ENCODE peak calls at places on chromosome 7, in nine cellular contexts. One of them, this sample, is unnamed.

GRCh38 chr7:148306759-148307158 is 283.8 kb upstream of the C7orf33 start:
- DNase-seq in stimulated activated naive CD8-positive, alpha-beta T cell treated with anti-CD3 and anti-CD28 coated beads, Interleukin-15, amount 100 ng/mL, for 72 hours: no peak
- DNase-seq in GM13976: peak; percentile 43
- DNase-seq in nucleus accumbens: no peak
- DNase-seq in stimulated activated CD4-positive, alpha-beta T cell treated with anti-CD3 and anti-CD28 coated beads, Interleukin-12 subunit alpha, Interleukin-12 subunit beta, amount 100 ng/mL, for 48 hours: no peak
- DNase-seq in D341Med: no peak
- DNase-seq in GM04504: no peak
- DNase-seq in globus pallidus: no peak
- DNase-seq in CD4-positive, alpha-beta T cell: no peak
- DNase-seq in this sample: no peak

GRCh38 chr7:47420117-47420780 is 161.7 kb downstream of the TNS3 start:
- DNase-seq in stimulated activated naive CD8-positive, alpha-beta T cell treated with anti-CD3 and anti-CD28 coated beads, Interleukin-15, amount 100 ng/mL, for 72 hours: no peak
- DNase-seq in GM13976: no peak
- DNase-seq in nucleus accumbens: no peak
- DNase-seq in stimulated activated CD4-positive, alpha-beta T cell treated with anti-CD3 and anti-CD28 coated beads, Interleukin-12 subunit alpha, Interleukin-12 subunit beta, amount 100 ng/mL, for 48 hours: no peak
- DNase-seq in D341Med: no peak
- DNase-seq in GM04504: no peak
- DNase-seq in globus pallidus: no peak
- DNase-seq in CD4-positive, alpha-beta T cell: no peak
- DNase-seq in this sample: no peak

GRCh38 chr7:38169862-38170261 is 8.2 kb upstream of the STARD3NL start:
- DNase-seq in stimulated activated naive CD8-positive, alpha-beta T cell treated with anti-CD3 and anti-CD28 coated beads, Interleukin-15, amount 100 ng/mL, for 72 hours: no peak
- DNase-seq in GM13976: no peak
- DNase-seq in nucleus accumbens: no peak
- DNase-seq in stimulated activated CD4-positive, alpha-beta T cell treated with anti-CD3 and anti-CD28 coated beads, Interleukin-12 subunit alpha, Interleukin-12 subunit beta, amount 100 ng/mL, for 48 hours: no peak
- DNase-seq in D341Med: no peak
- DNase-seq in GM04504: peak; percentile 79
- DNase-seq in globus pallidus: no peak
- DNase-seq in CD4-positive, alpha-beta T cell: no peak
- DNase-seq in this sample: no peak

GRCh38 chr7:27147211-27148030 is at the start of gene HOXA6:
- DNase-seq in stimulated activated naive CD8-positive, alpha-beta T cell treated with anti-CD3 and anti-CD28 coated beads, Interleukin-15, amount 100 ng/mL, for 72 hours: no peak
- DNase-seq in GM13976: no peak
- DNase-seq in nucleus accumbens: no peak
- DNase-seq in stimulated activated CD4-positive, alpha-beta T cell treated with anti-CD3 and anti-CD28 coated beads, Interleukin-12 subunit alpha, Interleukin-12 subunit beta, amount 100 ng/mL, for 48 hours: no peak
- DNase-seq in D341Med: peak; percentile 37
- DNase-seq in GM04504: no peak
- DNase-seq in globus pallidus: no peak
- DNase-seq in CD4-positive, alpha-beta T cell: no peak
- DNase-seq in this sample: no peak

GRCh38 chr7:24877790-24878311 is 102.1 kb downstream of the OSBPL3 start:
- DNase-seq in stimulated activated naive CD8-positive, alpha-beta T cell treated with anti-CD3 and anti-CD28 coated beads, Interleukin-15, amount 100 ng/mL, for 72 hours: peak; percentile 13
- DNase-seq in GM13976: no peak
- DNase-seq in nucleus accumbens: peak; percentile 9
- DNase-seq in stimulated activated CD4-positive, alpha-beta T cell treated with anti-CD3 and anti-CD28 coated beads, Interleukin-12 subunit alpha, Interleukin-12 subunit beta, amount 100 ng/mL, for 48 hours: peak; percentile 13
- DNase-seq in D341Med: no peak
- DNase-seq in GM04504: peak; percentile 26
- DNase-seq in globus pallidus: peak; percentile 26
- DNase-seq in CD4-positive, alpha-beta T cell: no peak
- DNase-seq in this sample: peak; percentile 79

GRCh38 chr7:22732556-22733126 is 5.6 kb downstream of the IL6 start:
- DNase-seq in stimulated activated naive CD8-positive, alpha-beta T cell treated with anti-CD3 and anti-CD28 coated beads, Interleukin-15, amount 100 ng/mL, for 72 hours: no peak
- DNase-seq in GM13976: no peak
- DNase-seq in nucleus accumbens: no peak
- DNase-seq in stimulated activated CD4-positive, alpha-beta T cell treated with anti-CD3 and anti-CD28 coated beads, Interleukin-12 subunit alpha, Interleukin-12 subunit beta, amount 100 ng/mL, for 48 hours: no peak
- DNase-seq in D341Med: no peak
- DNase-seq in GM04504: no peak
- DNase-seq in globus pallidus: no peak
- DNase-seq in CD4-positive, alpha-beta T cell: no peak
- DNase-seq in this sample: no peak

GRCh38 chr7:110557-111232 is 81.7 kb upstream of the FAM20C start:
- DNase-seq in stimulated activated naive CD8-positive, alpha-beta T cell treated with anti-CD3 and anti-CD28 coated beads, Interleukin-15, amount 100 ng/mL, for 72 hours: no peak
- DNase-seq in GM13976: no peak
- DNase-seq in nucleus accumbens: no peak
- DNase-seq in stimulated activated CD4-positive, alpha-beta T cell treated with anti-CD3 and anti-CD28 coated beads, Interleukin-12 subunit alpha, Interleukin-12 subunit beta, amount 100 ng/mL, for 48 hours: no peak
- DNase-seq in D341Med: no peak
- DNase-seq in GM04504: no peak
- DNase-seq in globus pallidus: no peak
- DNase-seq in CD4-positive, alpha-beta T cell: no peak
- DNase-seq in this sample: no peak

GRCh38 chr7:100396421-100396982 is 23.2 kb downstream of the PILRA start:
- DNase-seq in stimulated activated naive CD8-positive, alpha-beta T cell treated with anti-CD3 and anti-CD28 coated beads, Interleukin-15, amount 100 ng/mL, for 72 hours: peak; percentile 53
- DNase-seq in GM13976: peak; percentile 75
- DNase-seq in nucleus accumbens: no peak
- DNase-seq in stimulated activated CD4-positive, alpha-beta T cell treated with anti-CD3 and anti-CD28 coated beads, Interleukin-12 subunit alpha, Interleukin-12 subunit beta, amount 100 ng/mL, for 48 hours: peak; percentile 40
- DNase-seq in D341Med: no peak
- DNase-seq in GM04504: no peak
- DNase-seq in globus pallidus: no peak
- DNase-seq in CD4-positive, alpha-beta T cell: no peak
- DNase-seq in this sample: no peak

GRCh38 chr7:88361357-88361756 is 54.7 kb upstream of the STEAP4 start:
- DNase-seq in stimulated activated naive CD8-positive, alpha-beta T cell treated with anti-CD3 and anti-CD28 coated beads, Interleukin-15, amount 100 ng/mL, for 72 hours: no peak
- DNase-seq in GM13976: no peak
- DNase-seq in nucleus accumbens: no peak
- DNase-seq in stimulated activated CD4-positive, alpha-beta T cell treated with anti-CD3 and anti-CD28 coated beads, Interleukin-12 subunit alpha, Interleukin-12 subunit beta, amount 100 ng/mL, for 48 hours: no peak
- DNase-seq in D341Med: no peak
- DNase-seq in GM04504: no peak
- DNase-seq in globus pallidus: no peak
- DNase-seq in CD4-positive, alpha-beta T cell: no peak
- DNase-seq in this sample: no peak

GRCh38 chr7:3408814-3409595 is 108.0 kb downstream of the SDK1 start:
- DNase-seq in stimulated activated naive CD8-positive, alpha-beta T cell treated with anti-CD3 and anti-CD28 coated beads, Interleukin-15, amount 100 ng/mL, for 72 hours: no peak
- DNase-seq in GM13976: no peak
- DNase-seq in nucleus accumbens: no peak
- DNase-seq in stimulated activated CD4-positive, alpha-beta T cell treated with anti-CD3 and anti-CD28 coated beads, Interleukin-12 subunit alpha, Interleukin-12 subunit beta, amount 100 ng/mL, for 48 hours: no peak
- DNase-seq in D341Med: no peak
- DNase-seq in GM04504: no peak
- DNase-seq in globus pallidus: no peak
- DNase-seq in CD4-positive, alpha-beta T cell: no peak
- DNase-seq in this sample: no peak

GRCh38 chr7:11471255-11471654 is 360.7 kb downstream of the THSD7A start:
- DNase-seq in stimulated activated naive CD8-positive, alpha-beta T cell treated with anti-CD3 and anti-CD28 coated beads, Interleukin-15, amount 100 ng/mL, for 72 hours: no peak
- DNase-seq in GM13976: no peak
- DNase-seq in nucleus accumbens: no peak
- DNase-seq in stimulated activated CD4-positive, alpha-beta T cell treated with anti-CD3 and anti-CD28 coated beads, Interleukin-12 subunit alpha, Interleukin-12 subunit beta, amount 100 ng/mL, for 48 hours: no peak
- DNase-seq in D341Med: no peak
- DNase-seq in GM04504: no peak
- DNase-seq in globus pallidus: no peak
- DNase-seq in CD4-positive, alpha-beta T cell: no peak
- DNase-seq in this sample: no peak

GRCh38 chr7:130921391-130922180 is 187.6 kb upstream of the KLF14 start:
- DNase-seq in stimulated activated naive CD8-positive, alpha-beta T cell treated with anti-CD3 and anti-CD28 coated beads, Interleukin-15, amount 100 ng/mL, for 72 hours: no peak
- DNase-seq in GM13976: no peak
- DNase-seq in nucleus accumbens: peak; percentile 55
- DNase-seq in stimulated activated CD4-positive, alpha-beta T cell treated with anti-CD3 and anti-CD28 coated beads, Interleukin-12 subunit alpha, Interleukin-12 subunit beta, amount 100 ng/mL, for 48 hours: no peak
- DNase-seq in D341Med: no peak
- DNase-seq in GM04504: no peak
- DNase-seq in globus pallidus: peak; percentile 90
- DNase-seq in CD4-positive, alpha-beta T cell: no peak
- DNase-seq in this sample: peak; percentile 91

GRCh38 chr7:140940866-140941265 is 16.1 kb upstream of the BRAF start:
- DNase-seq in stimulated activated naive CD8-positive, alpha-beta T cell treated with anti-CD3 and anti-CD28 coated beads, Interleukin-15, amount 100 ng/mL, for 72 hours: no peak
- DNase-seq in GM13976: no peak
- DNase-seq in nucleus accumbens: no peak
- DNase-seq in stimulated activated CD4-positive, alpha-beta T cell treated with anti-CD3 and anti-CD28 coated beads, Interleukin-12 subunit alpha, Interleukin-12 subunit beta, amount 100 ng/mL, for 48 hours: no peak
- DNase-seq in D341Med: no peak
- DNase-seq in GM04504: no peak
- DNase-seq in globus pallidus: no peak
- DNase-seq in CD4-positive, alpha-beta T cell: no peak
- DNase-seq in this sample: no peak

GRCh38 chr7:106652092-106652491 is 8.9 kb downstream of the CCDC71L start:
- DNase-seq in stimulated activated naive CD8-positive, alpha-beta T cell treated with anti-CD3 and anti-CD28 coated beads, Interleukin-15, amount 100 ng/mL, for 72 hours: no peak
- DNase-seq in GM13976: no peak
- DNase-seq in nucleus accumbens: no peak
- DNase-seq in stimulated activated CD4-positive, alpha-beta T cell treated with anti-CD3 and anti-CD28 coated beads, Interleukin-12 subunit alpha, Interleukin-12 subunit beta, amount 100 ng/mL, for 48 hours: no peak
- DNase-seq in D341Med: no peak
- DNase-seq in GM04504: no peak
- DNase-seq in globus pallidus: no peak
- DNase-seq in CD4-positive, alpha-beta T cell: no peak
- DNase-seq in this sample: no peak

GRCh38 chr7:151376218-151376902 is 33.5 kb downstream of the WDR86 start:
- DNase-seq in stimulated activated naive CD8-positive, alpha-beta T cell treated with anti-CD3 and anti-CD28 coated beads, Interleukin-15, amount 100 ng/mL, for 72 hours: no peak
- DNase-seq in GM13976: peak; percentile 20
- DNase-seq in nucleus accumbens: no peak
- DNase-seq in stimulated activated CD4-positive, alpha-beta T cell treated with anti-CD3 and anti-CD28 coated beads, Interleukin-12 subunit alpha, Interleukin-12 subunit beta, amount 100 ng/mL, for 48 hours: no peak
- DNase-seq in D341Med: no peak
- DNase-seq in GM04504: no peak
- DNase-seq in globus pallidus: no peak
- DNase-seq in CD4-positive, alpha-beta T cell: no peak
- DNase-seq in this sample: no peak

GRCh38 chr7:10237306-10237705 is 736.4 kb upstream of the PHF14 start:
- DNase-seq in stimulated activated naive CD8-positive, alpha-beta T cell treated with anti-CD3 and anti-CD28 coated beads, Interleukin-15, amount 100 ng/mL, for 72 hours: no peak
- DNase-seq in GM13976: no peak
- DNase-seq in nucleus accumbens: no peak
- DNase-seq in stimulated activated CD4-positive, alpha-beta T cell treated with anti-CD3 and anti-CD28 coated beads, Interleukin-12 subunit alpha, Interleukin-12 subunit beta, amount 100 ng/mL, for 48 hours: no peak
- DNase-seq in D341Med: peak; percentile 37
- DNase-seq in GM04504: no peak
- DNase-seq in globus pallidus: no peak
- DNase-seq in CD4-positive, alpha-beta T cell: no peak
- DNase-seq in this sample: no peak

GRCh38 chr7:621572-622285 is 102.1 kb upstream of the PDGFA start:
- DNase-seq in stimulated activated naive CD8-positive, alpha-beta T cell treated with anti-CD3 and anti-CD28 coated beads, Interleukin-15, amount 100 ng/mL, for 72 hours: no peak
- DNase-seq in GM13976: no peak
- DNase-seq in nucleus accumbens: no peak
- DNase-seq in stimulated activated CD4-positive, alpha-beta T cell treated with anti-CD3 and anti-CD28 coated beads, Interleukin-12 subunit alpha, Interleukin-12 subunit beta, amount 100 ng/mL, for 48 hours: no peak
- DNase-seq in D341Med: no peak
- DNase-seq in GM04504: no peak
- DNase-seq in globus pallidus: no peak
- DNase-seq in CD4-positive, alpha-beta T cell: no peak
- DNase-seq in this sample: no peak

GRCh38 chr7:121244120-121244865 is 84.5 kb upstream of the WNT16 start:
- DNase-seq in stimulated activated naive CD8-positive, alpha-beta T cell treated with anti-CD3 and anti-CD28 coated beads, Interleukin-15, amount 100 ng/mL, for 72 hours: no peak
- DNase-seq in GM13976: no peak
- DNase-seq in nucleus accumbens: no peak
- DNase-seq in stimulated activated CD4-positive, alpha-beta T cell treated with anti-CD3 and anti-CD28 coated beads, Interleukin-12 subunit alpha, Interleukin-12 subunit beta, amount 100 ng/mL, for 48 hours: no peak
- DNase-seq in D341Med: no peak
- DNase-seq in GM04504: peak; percentile 14
- DNase-seq in globus pallidus: no peak
- DNase-seq in CD4-positive, alpha-beta T cell: no peak
- DNase-seq in this sample: peak; percentile 29

GRCh38 chr7:99975782-99976521 is at the start of gene AZGP1:
- DNase-seq in stimulated activated naive CD8-positive, alpha-beta T cell treated with anti-CD3 and anti-CD28 coated beads, Interleukin-15, amount 100 ng/mL, for 72 hours: no peak
- DNase-seq in GM13976: no peak
- DNase-seq in nucleus accumbens: peak; percentile 6
- DNase-seq in stimulated activated CD4-positive, alpha-beta T cell treated with anti-CD3 and anti-CD28 coated beads, Interleukin-12 subunit alpha, Interleukin-12 subunit beta, amount 100 ng/mL, for 48 hours: no peak
- DNase-seq in D341Med: no peak
- DNase-seq in GM04504: no peak
- DNase-seq in globus pallidus: no peak
- DNase-seq in CD4-positive, alpha-beta T cell: no peak
- DNase-seq in this sample: peak; percentile 48

GRCh38 chr7:84912993-84913635 is 273.7 kb downstream of the SEMA3D start:
- DNase-seq in stimulated activated naive CD8-positive, alpha-beta T cell treated with anti-CD3 and anti-CD28 coated beads, Interleukin-15, amount 100 ng/mL, for 72 hours: no peak
- DNase-seq in GM13976: no peak
- DNase-seq in nucleus accumbens: no peak
- DNase-seq in stimulated activated CD4-positive, alpha-beta T cell treated with anti-CD3 and anti-CD28 coated beads, Interleukin-12 subunit alpha, Interleukin-12 subunit beta, amount 100 ng/mL, for 48 hours: no peak
- DNase-seq in D341Med: no peak
- DNase-seq in GM04504: no peak
- DNase-seq in globus pallidus: no peak
- DNase-seq in CD4-positive, alpha-beta T cell: no peak
- DNase-seq in this sample: no peak

GRCh38 chr7:155819186-155819585 is 6.9 kb upstream of the SHH start:
- DNase-seq in stimulated activated naive CD8-positive, alpha-beta T cell treated with anti-CD3 and anti-CD28 coated beads, Interleukin-15, amount 100 ng/mL, for 72 hours: no peak
- DNase-seq in GM13976: no peak
- DNase-seq in nucleus accumbens: no peak
- DNase-seq in stimulated activated CD4-positive, alpha-beta T cell treated with anti-CD3 and anti-CD28 coated beads, Interleukin-12 subunit alpha, Interleukin-12 subunit beta, amount 100 ng/mL, for 48 hours: no peak
- DNase-seq in D341Med: no peak
- DNase-seq in GM04504: no peak
- DNase-seq in globus pallidus: no peak
- DNase-seq in CD4-positive, alpha-beta T cell: no peak
- DNase-seq in this sample: no peak

GRCh38 chr7:37235813-37236212 is 212.9 kb downstream of the ELMO1 start:
- DNase-seq in stimulated activated naive CD8-positive, alpha-beta T cell treated with anti-CD3 and anti-CD28 coated beads, Interleukin-15, amount 100 ng/mL, for 72 hours: no peak
- DNase-seq in GM13976: no peak
- DNase-seq in nucleus accumbens: no peak
- DNase-seq in stimulated activated CD4-positive, alpha-beta T cell treated with anti-CD3 and anti-CD28 coated beads, Interleukin-12 subunit alpha, Interleukin-12 subunit beta, amount 100 ng/mL, for 48 hours: no peak
- DNase-seq in D341Med: no peak
- DNase-seq in GM04504: no peak
- DNase-seq in globus pallidus: no peak
- DNase-seq in CD4-positive, alpha-beta T cell: no peak
- DNase-seq in this sample: no peak

GRCh38 chr7:15130666-15131541 is 228.4 kb upstream of the DGKB start:
- DNase-seq in stimulated activated naive CD8-positive, alpha-beta T cell treated with anti-CD3 and anti-CD28 coated beads, Interleukin-15, amount 100 ng/mL, for 72 hours: no peak
- DNase-seq in GM13976: no peak
- DNase-seq in nucleus accumbens: no peak
- DNase-seq in stimulated activated CD4-positive, alpha-beta T cell treated with anti-CD3 and anti-CD28 coated beads, Interleukin-12 subunit alpha, Interleukin-12 subunit beta, amount 100 ng/mL, for 48 hours: no peak
- DNase-seq in D341Med: no peak
- DNase-seq in GM04504: no peak
- DNase-seq in globus pallidus: no peak
- DNase-seq in CD4-positive, alpha-beta T cell: no peak
- DNase-seq in this sample: no peak

GRCh38 chr7:43439631-43440401 is 143.1 kb upstream of the STK17A start:
- DNase-seq in stimulated activated naive CD8-positive, alpha-beta T cell treated with anti-CD3 and anti-CD28 coated beads, Interleukin-15, amount 100 ng/mL, for 72 hours: peak; percentile 57
- DNase-seq in GM13976: peak; percentile 83
- DNase-seq in nucleus accumbens: no peak
- DNase-seq in stimulated activated CD4-positive, alpha-beta T cell treated with anti-CD3 and anti-CD28 coated beads, Interleukin-12 subunit alpha, Interleukin-12 subunit beta, amount 100 ng/mL, for 48 hours: peak; percentile 59
- DNase-seq in D341Med: peak; percentile 82
- DNase-seq in GM04504: no peak
- DNase-seq in globus pallidus: no peak
- DNase-seq in CD4-positive, alpha-beta T cell: peak; percentile 35
- DNase-seq in this sample: peak; percentile 47

GRCh38 chr7:70380315-70381027 is 751.5 kb upstream of the GALNT17 start:
- DNase-seq in stimulated activated naive CD8-positive, alpha-beta T cell treated with anti-CD3 and anti-CD28 coated beads, Interleukin-15, amount 100 ng/mL, for 72 hours: no peak
- DNase-seq in GM13976: no peak
- DNase-seq in nucleus accumbens: no peak
- DNase-seq in stimulated activated CD4-positive, alpha-beta T cell treated with anti-CD3 and anti-CD28 coated beads, Interleukin-12 subunit alpha, Interleukin-12 subunit beta, amount 100 ng/mL, for 48 hours: no peak
- DNase-seq in D341Med: no peak
- DNase-seq in GM04504: no peak
- DNase-seq in globus pallidus: no peak
- DNase-seq in CD4-positive, alpha-beta T cell: no peak
- DNase-seq in this sample: no peak

GRCh38 chr7:80896856-80897598 is 21.8 kb downstream of the SEMA3C start:
- DNase-seq in stimulated activated naive CD8-positive, alpha-beta T cell treated with anti-CD3 and anti-CD28 coated beads, Interleukin-15, amount 100 ng/mL, for 72 hours: no peak
- DNase-seq in GM13976: no peak
- DNase-seq in nucleus accumbens: no peak
- DNase-seq in stimulated activated CD4-positive, alpha-beta T cell treated with anti-CD3 and anti-CD28 coated beads, Interleukin-12 subunit alpha, Interleukin-12 subunit beta, amount 100 ng/mL, for 48 hours: no peak
- DNase-seq in D341Med: no peak
- DNase-seq in GM04504: no peak
- DNase-seq in globus pallidus: no peak
- DNase-seq in CD4-positive, alpha-beta T cell: no peak
- DNase-seq in this sample: no peak

GRCh38 chr7:21141476-21141875 is 286.4 kb upstream of the SP4 start:
- DNase-seq in stimulated activated naive CD8-positive, alpha-beta T cell treated with anti-CD3 and anti-CD28 coated beads, Interleukin-15, amount 100 ng/mL, for 72 hours: no peak
- DNase-seq in GM13976: no peak
- DNase-seq in nucleus accumbens: no peak
- DNase-seq in stimulated activated CD4-positive, alpha-beta T cell treated with anti-CD3 and anti-CD28 coated beads, Interleukin-12 subunit alpha, Interleukin-12 subunit beta, amount 100 ng/mL, for 48 hours: no peak
- DNase-seq in D341Med: no peak
- DNase-seq in GM04504: no peak
- DNase-seq in globus pallidus: no peak
- DNase-seq in CD4-positive, alpha-beta T cell: no peak
- DNase-seq in this sample: no peak

This sample was measured in Ammon's horn.